ENCODE peak calls at places on chromosome 11, in seven cellular contexts. I is EL; E is stimulated activated effector memory CD8-positive, alpha-beta T cell treated with anti-CD3 and anti-CD28 coated beads, Interleukin-12 subunit alpha, Interleukin-12 subunit beta, amount 100 ng/mL, for 72 hours; S is BE2C; D is activated T-helper 1 cell treated with Interleukin-2 at 50 U/mL for 16 hours; O is bronchial epithelial cell; W is HEK293T. K is an unnamed sample.

GRCh38 chr11:126469308-126469707 is 113.8 kb downstream of the ST3GAL4 start:
- DNase-seq in I (no peak), E (no peak), S (no peak), D (no peak), O (no peak), W (no peak), K (no peak)

GRCh38 chr11:2801711-2802388 is 83.7 kb downstream of the CDKN1C start:
- DNase-seq in I (no peak), E (no peak), S (peak; percentile 2), D (no peak), O (no peak), W (no peak), K (no peak)

GRCh38 chr11:111086058-111086457 is 159.5 kb upstream of the POU2AF2 start:
- DNase-seq in I (no peak), E (no peak), S (no peak), D (no peak), O (no peak), W (no peak), K (no peak)

GRCh38 chr11:6737872-6738466 is 33.8 kb downstream of the OR2AG2 start:
- DNase-seq in I (peak; percentile 51), E (peak; percentile 75), S (peak; percentile 14), D (peak; percentile 29), O (peak; percentile 51), W (peak; percentile 50), K (peak; percentile 35)

GRCh38 chr11:77175021-77175842 is 47.2 kb downstream of the MYO7A start:
- DNase-seq in I (no peak), E (no peak), S (no peak), D (no peak), O (no peak), W (no peak), K (no peak)

GRCh38 chr11:16832193-16832539 is 93.7 kb downstream of the C11orf58 start:
- DNase-seq in I (no peak), E (no peak), S (no peak), D (no peak), O (no peak), W (no peak), K (no peak)

GRCh38 chr11:116055064-116055463 is 550.8 kb upstream of the CADM1 start:
- DNase-seq in I (no peak), E (no peak), S (no peak), D (no peak), O (no peak), W (no peak), K (no peak)

GRCh38 chr11:112697371-112697770 is 263.8 kb upstream of the NCAM1 start:
- DNase-seq in I (no peak), E (no peak), S (no peak), D (no peak), O (no peak), W (no peak), K (no peak)

GRCh38 chr11:110738641-110739040 is 26.4 kb upstream of the ARHGAP20 start:
- DNase-seq in I (no peak), E (no peak), S (no peak), D (no peak), O (no peak), W (no peak), K (no peak)

GRCh38 chr11:95345243-95345642 is 114.2 kb upstream of the SESN3 start:
- DNase-seq in I (no peak), E (no peak), S (no peak), D (no peak), O (peak; percentile 92), W (no peak), K (no peak)

GRCh38 chr11:3855808-3856491 is 486 bp downstream of the STIM1 start:
- DNase-seq in I (peak; percentile 63), E (peak; percentile 83), S (peak; percentile 13), D (peak; percentile 23), O (no peak), W (no peak), K (peak; percentile 45)

GRCh38 chr11:38384568-38384967 is 1786.5 kb upstream of the RAG2 start:
- DNase-seq in I (peak; percentile 49), E (no peak), S (no peak), D (no peak), O (peak; percentile 72), W (no peak), K (no peak)

GRCh38 chr11:65695459-65696241 is 16.4 kb upstream of the KAT5 start:
- DNase-seq in I (no peak), E (no peak), S (no peak), D (no peak), O (peak; percentile 29), W (no peak), K (no peak)

GRCh38 chr11:78853521-78853920 is 278.9 kb upstream of the NARS2 start:
- DNase-seq in I (no peak), E (no peak), S (no peak), D (no peak), O (no peak), W (no peak), K (no peak)

GRCh38 chr11:120549346-120549745 is 37.8 kb downstream of the GRIK4 start:
- DNase-seq in I (no peak), E (no peak), S (no peak), D (no peak), O (no peak), W (no peak), K (no peak)

GRCh38 chr11:57778318-57779037 is 16.9 kb downstream of the CTNND1 start:
- DNase-seq in I (peak; percentile 99), E (no peak), S (peak; percentile 72), D (no peak), O (peak; percentile 93), W (peak; percentile 72), K (peak; percentile 60)

GRCh38 chr11:123137496-123138270 is 57.4 kb downstream of the CLMP start:
- DNase-seq in I (peak; percentile 93), E (no peak), S (peak; percentile 92), D (no peak), O (no peak), W (no peak), K (peak; percentile 81)

GRCh38 chr11:78860720-78861422 is 286.2 kb upstream of the NARS2 start:
- DNase-seq in I (peak; percentile 1), E (no peak), S (no peak), D (no peak), O (peak; percentile 29), W (no peak), K (peak; percentile 55)

GRCh38 chr11:67267188-67268035 is 1.1 kb downstream of the GRK2 start:
- DNase-seq in I (no peak), E (peak; percentile 70), S (no peak), D (no peak), O (no peak), W (no peak), K (no peak)

GRCh38 chr11:19577391-19577831 is 135.2 kb upstream of the NAV2 start:
- DNase-seq in I (no peak), E (no peak), S (no peak), D (no peak), O (no peak), W (no peak), K (no peak)

GRCh38 chr11:1181420-1181819 is 23.7 kb downstream of the MUC5AC start:
- DNase-seq in I (no peak), E (no peak), S (no peak), D (no peak), O (no peak), W (no peak), K (no peak)